ENCODE peak calls at places on chromosomes 13 and 19, in nine cellular contexts. K is stimulated activated CD8-positive, alpha-beta memory T cell treated with anti-CD3 and anti-CD28 coated beads, Interleukin-4, amount 100 ng/mL, for 4 hours; H is globus pallidus; D is HuH-7; M is adrenal gland; N is stimulated activated CD4-positive, alpha-beta T cell treated with anti-CD3 and anti-CD28 coated beads, Interleukin-15, amount 100 ng/mL, for 1 hour; E is AG04449; V is hippocampal formation; Q is IMR-90. O is an unnamed sample.

GRCh38 chr19:14370169-14370998 is 10.9 kb upstream of the ADGRE5 start:
- DNase-seq in V (no peak), K (no peak), M (no peak), H (no peak), E (no peak), N (no peak), Q (no peak), D (no peak), O (no peak)

GRCh38 chr19:1098177-1099051 is 3.2 kb upstream of the POLR2E start:
- DNase-seq in N (no peak), H (no peak), V (no peak), K (no peak), E (no peak), Q (peak), D (peak), M (no peak), O (no peak)

GRCh38 chr19:3605770-3606169 is 905 bp downstream of the TBXA2R start:
- DNase-seq in H (no peak), Q (no peak), K (no peak), E (no peak), N (no peak), D (no peak), M (no peak), V (no peak), O (no peak)

GRCh38 chr19:14809272-14810057 is 25.5 kb downstream of the OR7A5 start:
- DNase-seq in V (no peak), E (no peak), N (no peak), H (no peak), K (no peak), Q (no peak), M (no peak), D (no peak), O (no peak)

GRCh38 chr13:43880451-43880850 is 747 bp downstream of the LACC1 start:
- DNase-seq in H (peak), N (no peak), E (no peak), M (no peak), K (no peak), D (no peak), Q (no peak), V (no peak), O (no peak)

GRCh38 chr13:31978021-31978420 is 53.6 kb upstream of the FRY start:
- DNase-seq in D (no peak), H (no peak), N (no peak), K (no peak), M (no peak), V (no peak), E (no peak), Q (no peak), O (no peak)

GRCh38 chr13:97328222-97328790 is 105.7 kb upstream of the RAP2A start:
- DNase-seq in N (no peak), H (no peak), Q (peak), V (no peak), M (no peak), E (no peak), K (no peak), D (no peak), O (no peak)

GRCh38 chr19:32651729-32652140 is 23.2 kb downstream of the ANKRD27 start:
- DNase-seq in E (no peak), V (peak), K (no peak), M (no peak), N (no peak), D (peak), H (peak), Q (peak), O (peak)

GRCh38 chr13:45138282-45138681 is 18.0 kb downstream of the GTF2F2 start:
- DNase-seq in E (no peak), M (no peak), V (no peak), Q (no peak), D (no peak), N (no peak), H (no peak), K (no peak), O (no peak)